ENCODE peak calls at places on chromosome 19, in seven cellular contexts. A, U, Z, O, S, T and D are unnamed samples.

GRCh38 chr19:52248256-52248655 is 21.1 kb upstream of the ZNF766 start:
- DNase-seq in A (peak; percentile 55), Z (peak; percentile 45), U (peak; percentile 64), T (peak; percentile 14), S (peak; percentile 62), O (peak; percentile 17), D (no peak)

GRCh38 chr19:46977548-46977947 is 42.1 kb upstream of the NPAS1 start:
- DNase-seq in O (no peak), T (no peak), A (no peak), S (no peak), U (no peak), Z (no peak), D (no peak)

GRCh38 chr19:55383789-55384575 is at the start of gene TMEM238:
- DNase-seq in T (peak; percentile 28), S (peak; percentile 81), A (peak; percentile 72), U (no peak), Z (peak; percentile 63), O (peak; percentile 89), D (no peak)

GRCh38 chr19:41774515-41774980 is 19.2 kb downstream of the CEACAM6 start:
- DNase-seq in T (no peak), O (no peak), U (peak; percentile 37), A (peak; percentile 44), Z (no peak), S (no peak), D (no peak)

GRCh38 chr19:16830679-16831078 is 1.5 kb downstream of the SIN3B start:
- DNase-seq in Z (peak; percentile 53), O (peak; percentile 55), A (no peak), T (no peak), U (no peak), S (no peak), D (no peak)

GRCh38 chr19:40524133-40524549 is 52.5 kb upstream of the SHKBP1 start:
- DNase-seq in Z (no peak), T (no peak), O (no peak), A (no peak), S (no peak), U (no peak), D (no peak)

GRCh38 chr19:6364353-6364752 is 3.0 kb downstream of the CLPP start:
- DNase-seq in O (no peak), S (no peak), T (no peak), U (no peak), A (no peak), Z (no peak), D (no peak)

GRCh38 chr19:55112781-55113569 is 4.5 kb downstream of the PPP1R12C start:
- DNase-seq in O (no peak), Z (no peak), U (no peak), A (no peak), T (no peak), S (no peak), D (no peak)

GRCh38 chr19:58361900-58362271 is 665 bp downstream of the ZNF497 start:
- DNase-seq in Z (no peak), O (peak; percentile 70), U (no peak), A (peak; percentile 65), S (peak; percentile 54), T (no peak), D (no peak)

GRCh38 chr19:3119071-3119781 is 16.6 kb upstream of the GNA15 start:
- DNase-seq in S (no peak), A (no peak), T (no peak), U (no peak), O (no peak), Z (no peak), D (no peak)

GRCh38 chr19:32387701-32388392 is 17.7 kb upstream of the DPY19L3 start:
- DNase-seq in A (no peak), T (no peak), U (no peak), O (no peak), S (peak; percentile 42), Z (no peak), D (no peak)

GRCh38 chr19:1289395-1290244 is 3.9 kb downstream of the EFNA2 start:
- DNase-seq in S (no peak), T (no peak), O (no peak), U (no peak), A (no peak), Z (no peak), D (no peak)

GRCh38 chr19:48330012-48330681 is 4.8 kb downstream of the EMP3 start:
- DNase-seq in U (peak; percentile 86), T (peak; percentile 72), O (no peak), S (no peak), Z (peak; percentile 86), A (peak; percentile 85), D (peak; percentile 70)

GRCh38 chr19:47227347-47228167 is 3.4 kb downstream of the BBC3 start:
- DNase-seq in O (peak; percentile 88), U (peak; percentile 24), S (peak; percentile 91), Z (peak; percentile 92), A (peak; percentile 79), T (peak; percentile 19), D (peak; percentile 36)